ENCODE peak calls at places on chromosomes 2 and 18, in ten cellular contexts. A is foreskin keratinocyte; Z is CD4-positive, CD25-positive, alpha-beta regulatory T cell; I is cardiac muscle cell; V is colonic mucosa; C is mesendoderm; S is A549; D is WERI-Rb-1; H is body of pancreas; N is neuronal stem cell. T is an unnamed sample.

GRCh38 chr18:35470440-35470839 is 27.3 kb downstream of the INO80C start:
- DNase-seq in A (no peak), Z (no peak), I (no peak), V (no peak), C (no peak), S (no peak), D (peak), H (no peak), N (no peak), T (no peak)

GRCh38 chr2:157497603-157498314 is 53.9 kb upstream of the CYTIP start:
- DNase-seq in A (no peak), Z (peak), I (peak), V (no peak), C (peak), S (peak), D (peak), H (no peak), N (peak), T (no peak)

GRCh38 chr2:236569593-236569973 is at the start of gene ACKR3:
- DNase-seq in A (peak), Z (peak), I (peak), V (peak), C (peak), S (peak), D (peak), H (peak), N (peak), T (peak)

GRCh38 chr2:153595939-153596338 is 117.4 kb upstream of the RPRM start:
- DNase-seq in A (no peak), Z (no peak), I (no peak), V (no peak), C (peak), S (no peak), D (no peak), H (no peak), N (peak), T (no peak)

GRCh38 chr2:144379891-144380311 is 140.0 kb downstream of the ZEB2 start:
- DNase-seq in A (no peak), Z (no peak), I (no peak), V (no peak), C (no peak), S (no peak), D (peak), H (no peak), N (no peak), T (no peak)

GRCh38 chr2:190858817-190859216 is 21.8 kb upstream of the GLS start:
- DNase-seq in A (no peak), Z (no peak), I (peak), V (no peak), C (no peak), S (no peak), D (no peak), H (no peak), N (no peak), T (no peak)

GRCh38 chr18:8948471-8949149 is 153.9 kb upstream of the NDUFV2 start:
- DNase-seq in A (peak), Z (no peak), I (peak), V (no peak), C (peak), S (peak), D (no peak), H (no peak), N (no peak), T (no peak)

GRCh38 chr18:79796531-79797390 is 977 bp upstream of the KCNG2 start:
- DNase-seq in A (no peak), Z (no peak), I (peak), V (no peak), C (no peak), S (no peak), D (no peak), H (no peak), N (no peak), T (no peak)

GRCh38 chr2:213923543-213923942 is 487.3 kb upstream of the VWC2L start:
- DNase-seq in A (no peak), Z (no peak), I (no peak), V (no peak), C (peak), S (no peak), D (no peak), H (no peak), N (no peak), T (no peak)

GRCh38 chr2:176427549-176427948 is 158.3 kb downstream of the MTX2 start:
- DNase-seq in A (no peak), Z (no peak), I (no peak), V (no peak), C (no peak), S (no peak), D (no peak), H (no peak), N (no peak), T (no peak)

GRCh38 chr2:236164201-236164982 is 3.8 kb downstream of the GBX2 start:
- DNase-seq in A (no peak), Z (no peak), I (no peak), V (no peak), C (peak), S (no peak), D (no peak), H (no peak), N (peak), T (no peak)

GRCh38 chr2:207122914-207123744 is 42.6 kb downstream of the KLF7 start:
- DNase-seq in A (no peak), Z (no peak), I (peak), V (no peak), C (peak), S (no peak), D (no peak), H (no peak), N (no peak), T (no peak)

DNA sequence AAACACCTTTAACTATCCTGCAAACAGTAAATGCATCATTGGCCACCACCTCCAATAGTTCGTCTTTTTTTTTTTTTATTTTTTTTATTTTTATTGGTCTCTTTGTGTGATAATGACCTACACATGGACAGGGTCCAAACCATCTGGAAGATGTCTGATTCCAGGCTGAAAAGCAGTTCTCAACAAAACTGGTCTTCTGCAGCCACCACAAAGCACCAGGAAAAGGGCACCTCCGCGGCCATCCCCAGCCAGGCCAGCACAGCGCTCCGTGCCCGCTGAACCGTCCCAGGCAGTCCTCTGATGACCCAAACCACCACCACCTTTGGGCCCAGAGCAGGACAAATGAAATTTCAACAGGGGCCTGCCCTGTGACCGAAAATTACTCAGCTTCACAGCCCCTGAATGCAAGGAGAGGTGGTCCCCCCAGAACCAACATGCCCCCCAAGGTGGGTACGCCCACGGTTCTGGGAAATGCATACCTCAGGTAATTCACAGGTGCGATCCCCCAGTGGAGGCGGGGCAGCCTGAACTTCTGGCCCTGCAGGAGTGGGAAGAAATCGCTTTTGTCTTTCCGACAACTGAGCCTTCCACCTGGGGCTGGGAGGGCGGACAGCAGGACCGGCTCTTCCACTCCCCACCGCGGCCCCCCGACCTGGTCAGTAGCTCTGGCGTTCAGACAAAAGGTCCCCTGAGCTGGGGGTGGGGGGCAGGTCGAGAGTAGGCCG is 1.6 kb downstream of the ARL4C start:
- DNase-seq in A (no peak), Z (no peak), I (peak), V (no peak), C (peak), S (no peak), D (no peak), H (no peak), N (no peak), T (no peak)
- H3K27ac ChIP-seq in A (peak), Z (peak), I (no peak), V (peak), C (no peak), S (peak), D (no peak), H (no peak), N (peak), T (no peak)

GRCh38 chr2:9809448-9810088 is 33.7 kb upstream of the TAF1B start:
- DNase-seq in A (no peak), Z (no peak), I (no peak), V (peak), C (no peak), S (no peak), D (no peak), H (no peak), N (no peak), T (no peak)
- H3K27ac ChIP-seq in A (no peak), Z (no peak), I (no peak), V (no peak), C (no peak), S (no peak), D (no peak), H (no peak), N (no peak), T (no peak)

DNA sequence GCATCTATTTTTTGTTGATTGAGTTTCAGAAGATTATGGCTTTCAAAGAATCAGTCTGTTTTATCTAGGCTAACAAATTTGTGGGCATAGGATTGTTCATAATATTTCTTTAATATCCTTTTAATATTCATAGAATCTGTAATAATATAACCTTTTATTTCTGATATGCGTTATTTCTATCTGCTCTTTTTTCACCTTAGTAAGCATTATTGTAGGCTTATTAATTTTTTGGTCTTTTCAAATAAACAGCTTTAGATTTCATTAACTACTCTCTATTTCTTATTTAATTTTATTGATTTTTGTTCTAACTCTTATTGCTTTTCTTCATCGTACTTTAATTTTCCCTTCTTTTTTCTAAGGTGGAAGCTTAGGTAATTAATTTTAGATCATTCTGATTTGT is 1614.4 kb upstream of the DDX18 start:
- DNase-seq in A (no peak), Z (no peak), I (no peak), V (no peak), C (no peak), S (no peak), D (no peak), H (no peak), N (no peak), T (no peak)
- H3K27ac ChIP-seq in A (no peak), Z (no peak), I (no peak), V (no peak), C (no peak), S (no peak), D (no peak), H (no peak), N (no peak), T (no peak)

DNA sequence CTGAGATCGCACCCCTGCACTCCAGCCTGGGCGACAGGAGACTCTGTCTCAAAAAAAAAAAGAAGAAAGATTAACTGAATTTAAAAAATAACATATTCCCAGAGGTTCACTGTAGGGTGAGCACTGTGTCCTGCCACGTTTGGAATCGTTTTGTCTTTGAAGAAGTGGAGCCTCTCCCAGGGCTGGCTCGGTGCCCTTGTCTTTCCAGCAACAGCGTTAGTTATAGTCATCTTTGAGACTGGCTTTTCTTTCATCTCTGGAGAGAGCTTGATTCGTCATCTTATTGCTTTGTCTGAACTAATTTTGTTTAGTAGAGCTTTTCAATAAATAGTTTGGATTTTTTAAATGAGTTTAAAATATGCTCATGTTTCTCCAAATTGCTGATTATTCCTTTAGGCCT is 50.5 kb downstream of the IMPA2 start:
- DNase-seq in A (no peak), Z (no peak), I (peak), V (no peak), C (no peak), S (no peak), D (no peak), H (no peak), N (no peak), T (peak)
- H3K27ac ChIP-seq in A (no peak), Z (no peak), I (no peak), V (no peak), C (no peak), S (no peak), D (no peak), H (no peak), N (no peak), T (peak)

GRCh38 chr2:19876751-19877150 is 25.0 kb downstream of the TTC32 start:
- DNase-seq in A (no peak), Z (no peak), I (no peak), V (no peak), C (peak), S (no peak), D (no peak), H (no peak), N (no peak), T (no peak)
- H3K27ac ChIP-seq in A (no peak), Z (no peak), I (no peak), V (no peak), C (no peak), S (no peak), D (no peak), H (no peak), N (no peak), T (no peak)

GRCh38 chr2:88069117-88069516 is 1.5 kb downstream of the SMYD1 start:
- DNase-seq in A (no peak), Z (no peak), I (no peak), V (no peak), C (no peak), S (no peak), D (no peak), H (no peak), N (no peak), T (no peak)
- H3K27ac ChIP-seq in A (no peak), Z (no peak), I (peak), V (no peak), C (no peak), S (no peak), D (no peak), H (no peak), N (no peak), T (no peak)

DNA sequence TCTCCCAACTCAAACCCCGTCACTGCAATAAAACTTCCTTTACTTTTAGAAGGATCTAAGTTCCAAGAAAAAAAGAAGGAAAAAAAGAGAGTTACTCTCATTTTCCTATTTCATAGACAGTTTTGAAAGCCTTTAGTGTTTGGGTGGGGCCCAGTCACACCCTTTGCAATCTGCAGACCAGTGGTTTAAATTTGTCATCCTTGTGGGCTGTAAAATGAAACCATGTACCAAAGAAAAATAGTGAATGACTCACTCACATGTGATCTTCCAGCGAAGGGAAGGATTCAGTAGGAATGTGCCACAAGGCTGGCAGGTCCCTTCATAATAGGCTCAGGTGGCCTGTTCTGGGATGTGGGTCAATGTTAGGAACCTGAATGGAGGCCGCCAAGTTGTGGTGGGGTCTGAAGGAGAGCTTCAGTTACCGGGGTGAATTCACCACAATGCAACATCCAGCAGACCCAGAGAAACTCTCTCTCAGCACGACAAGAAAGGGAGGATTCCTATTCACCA is 28.3 kb downstream of the ANXA4 start:
- DNase-seq in A (peak), Z (no peak), I (peak), V (peak), C (peak), S (peak), D (no peak), H (no peak), N (no peak), T (no peak)
- H3K27ac ChIP-seq in A (peak), Z (no peak), I (no peak), V (peak), C (no peak), S (peak), D (no peak), H (no peak), N (no peak), T (peak)

GRCh38 chr2:127906206-127906926 is 20.6 kb upstream of the AMMECR1L start:
- DNase-seq in A (no peak), Z (no peak), I (no peak), V (no peak), C (no peak), S (peak), D (no peak), H (no peak), N (no peak), T (no peak)

GRCh38 chr2:127897531-127898187 is 11.9 kb upstream of the AMMECR1L start:
- DNase-seq in A (no peak), Z (no peak), I (no peak), V (no peak), C (no peak), S (no peak), D (no peak), H (no peak), N (no peak), T (no peak)

DNA sequence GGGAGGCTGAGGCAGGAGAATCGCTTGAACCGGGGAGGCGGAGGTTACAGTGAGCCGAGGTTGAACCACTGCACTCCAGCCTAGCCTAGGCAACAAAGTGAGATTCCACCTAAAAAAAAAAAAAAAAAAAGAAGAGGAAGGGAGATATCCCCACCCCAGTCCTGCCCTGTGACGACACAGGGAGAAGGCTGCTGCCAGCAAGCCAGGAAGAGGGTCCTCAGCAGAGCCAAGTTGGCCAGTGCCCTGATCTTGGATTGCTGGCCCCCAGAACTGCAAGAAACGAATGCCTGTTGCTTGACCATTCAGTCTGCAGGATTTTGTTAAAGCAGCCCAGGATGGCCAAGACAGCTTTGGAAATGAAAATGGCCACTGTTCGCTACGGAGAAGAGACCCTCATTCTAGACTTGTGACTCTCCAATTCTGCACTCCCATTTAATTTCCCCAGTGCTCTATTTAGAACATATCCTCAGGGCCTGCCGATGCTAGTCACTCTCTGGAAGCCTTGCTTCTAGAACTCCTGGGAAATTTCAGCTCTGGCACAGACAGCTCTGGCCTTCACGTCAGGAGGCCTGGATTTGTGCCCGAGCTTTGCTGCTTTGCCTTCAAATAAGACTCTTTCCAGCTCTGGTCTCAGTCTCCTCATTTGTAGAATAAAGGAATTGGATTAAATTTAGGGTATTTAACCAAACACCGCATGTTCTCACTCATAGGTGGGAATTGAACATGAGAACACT is 15.8 kb upstream of the AMMECR1L start:
- DNase-seq in A (no peak), Z (no peak), I (peak), V (peak), C (no peak), S (no peak), D (no peak), H (peak), N (no peak), T (no peak)
- H3K27ac ChIP-seq in A (no peak), Z (no peak), I (no peak), V (no peak), C (no peak), S (no peak), D (no peak), H (peak), N (no peak), T (no peak)

DNA sequence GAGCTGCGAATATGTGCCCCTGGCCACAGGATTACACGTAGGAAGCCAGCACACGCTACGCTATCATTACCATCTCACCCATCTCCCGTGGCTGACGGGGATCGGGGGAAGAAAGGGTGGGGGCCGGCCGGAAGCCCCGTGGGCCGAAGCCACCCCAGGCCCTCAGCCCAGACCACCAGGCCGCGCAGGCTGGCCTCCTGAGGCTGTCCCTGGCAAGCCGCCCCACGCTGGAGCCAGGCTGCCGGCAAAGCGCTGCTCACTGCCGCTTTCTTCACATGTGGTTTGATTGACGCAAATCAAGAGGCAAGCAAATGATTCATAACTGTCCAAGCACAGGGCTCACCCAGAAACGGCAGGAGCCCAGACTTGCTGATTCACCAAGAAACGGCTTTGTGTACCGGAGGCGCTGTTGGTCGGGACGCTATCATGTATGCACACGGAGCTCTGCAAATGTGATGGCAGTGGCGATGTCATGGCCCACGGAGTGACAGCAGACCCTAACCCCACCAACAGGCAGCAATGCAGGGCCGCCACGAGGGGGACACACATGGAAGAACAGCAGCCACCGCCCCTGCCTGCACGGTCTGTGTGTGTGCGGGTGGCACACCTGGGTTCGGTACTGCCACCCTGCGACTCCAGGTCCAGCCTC is 125.7 kb downstream of the HDAC4 start:
- DNase-seq in A (peak), Z (peak), I (peak), V (peak), C (no peak), S (peak), D (no peak), H (peak), N (no peak), T (peak)
- H3K27ac ChIP-seq in A (peak), Z (peak), I (no peak), V (peak), C (no peak), S (peak), D (peak), H (no peak), N (peak), T (peak)

T was measured in uterus.